ENCODE peak calls at places on chromosome X, in ten cellular contexts. M is NCI-H1930; B is cardiac fibroblast; Q is activated T-helper 1 cell treated with anti-CD3 and anti-CD28 coated beads, Interleukin-2, amount 50 U/mL, for 16 hours; J is HCT116; U is Kasumi-1; E is left cardiac atrium; Z is NCI-H2081 treated with DMSO at 0.1 percent for 48 hours; S is AG08396; H is mesenchymal stem cell. F is an unnamed sample.

GRCh38 chrX:1451251-1451675 is 1.4 kb downstream of the ASMTL start:
- DNase-seq in M (no peak), B (no peak), Q (no peak), J (no peak), U (no peak), E (no peak), Z (no peak), S (no peak), H (no peak), F (no peak)

GRCh38 chrX:68114573-68115199 is 318.6 kb downstream of the OPHN1 start:
- DNase-seq in M (no peak), B (peak), Q (no peak), J (no peak), U (peak), E (no peak), Z (no peak), S (no peak), H (peak), F (peak)

GRCh38 chrX:153999359-154000037 is 20.2 kb downstream of the IRAK1 start:
- DNase-seq in M (no peak), B (no peak), Q (no peak), J (no peak), U (no peak), E (no peak), Z (no peak), S (no peak), H (no peak), F (no peak)

GRCh38 chrX:41184312-41184711 is 99.1 kb downstream of the USP9X start:
- DNase-seq in M (no peak), B (no peak), Q (no peak), J (no peak), U (no peak), E (no peak), Z (no peak), S (no peak), H (no peak), F (no peak)

GRCh38 chrX:17007134-17007768 is 60.8 kb downstream of the REPS2 start:
- DNase-seq in M (no peak), B (peak), Q (no peak), J (no peak), U (peak), E (no peak), Z (no peak), S (peak), H (peak), F (peak)

GRCh38 chrX:109635151-109635550 is 10.2 kb upstream of the KCNE5 start:
- DNase-seq in M (no peak), B (peak), Q (no peak), J (no peak), U (peak), E (no peak), Z (no peak), S (peak), H (peak), F (peak)

GRCh38 chrX:32408389-32408788 is 803.0 kb downstream of the DMD start:
- DNase-seq in M (no peak), B (no peak), Q (no peak), J (no peak), U (peak), E (no peak), Z (no peak), S (no peak), H (peak), F (peak)

GRCh38 chrX:110081740-110082139 is 78.8 kb downstream of the TMEM164 start:
- DNase-seq in M (no peak), B (peak), Q (no peak), J (no peak), U (no peak), E (peak), Z (no peak), S (no peak), H (peak), F (no peak)

GRCh38 chrX:150870487-150871340 is 27.8 kb downstream of the CD99L2 start:
- DNase-seq in M (no peak), B (peak), Q (no peak), J (no peak), U (no peak), E (no peak), Z (no peak), S (no peak), H (no peak), F (no peak)

GRCh38 chrX:10011991-10012390 is 44.8 kb downstream of the CLDN34 start:
- DNase-seq in M (no peak), B (no peak), Q (no peak), J (no peak), U (no peak), E (no peak), Z (no peak), S (no peak), H (peak), F (no peak)

GRCh38 chrX:24629701-24630100 is 17.4 kb downstream of the PCYT1B start:
- DNase-seq in M (no peak), B (no peak), Q (no peak), J (no peak), U (no peak), E (no peak), Z (no peak), S (no peak), H (no peak), F (no peak)

F was measured in ACHN.